ENCODE peak calls at places on chromosomes 1 and 21, in seven cellular contexts. Y is left ventricle myocardium inferior; D is neural progenitor cell; F is CD4-positive, alpha-beta T cell; Z is GM23338; E is colonic mucosa; G is IMR-90. H is an unnamed sample. For H3K27me3, the result is how much of the 10 kb centered on the place peaks cover.

GRCh38 chr1:55443175-55443933 is 228.2 kb upstream of the USP24 start:
- DNase-seq in D (no peak), Y (peak), E (peak), G (peak), F (no peak), Z (no peak), H (peak)

GRCh38 chr1:189977184-189977583 is 500.5 kb downstream of the BRINP3 start:
- DNase-seq in F (no peak), D (no peak), E (no peak), G (no peak), Z (peak), Y (no peak), H (no peak)

GRCh38 chr1:213393860-213394259 is 342.8 kb downstream of the RPS6KC1 start:
- DNase-seq in E (no peak), F (no peak), D (no peak), Y (no peak), G (no peak), Z (no peak), H (no peak)

GRCh38 chr1:211305044-211305443 is 21.6 kb upstream of the TRAF5 start:
- DNase-seq in Y (no peak), E (no peak), D (no peak), F (no peak), G (peak), Z (no peak), H (no peak)

GRCh38 chr21:28308516-28308915 is 684.2 kb downstream of the LTN1 start:
- DNase-seq in Y (no peak), D (no peak), G (peak), Z (no peak), E (no peak), F (no peak), H (no peak)

GRCh38 chr1:166145496-166145895 is 21.3 kb downstream of the FAM78B start:
- DNase-seq in Z (no peak), Y (no peak), F (no peak), E (no peak), D (no peak), G (no peak), H (no peak)

GRCh38 chr1:8541961-8542521 is 224.1 kb downstream of the SLC45A1 start:
- DNase-seq in D (no peak), F (no peak), E (no peak), G (peak), Y (no peak), Z (no peak), H (no peak)

GRCh38 chr21:44082648-44083436 is 24.4 kb upstream of the PWP2 start:
- DNase-seq in F (no peak), Y (no peak), Z (no peak), E (no peak), G (no peak), D (no peak), H (no peak)

GRCh38 chr1:231985624-231986023 is 359.0 kb downstream of the DISC1 start:
- DNase-seq in D (no peak), E (no peak), F (no peak), G (no peak), Y (no peak), Z (no peak), H (no peak)

GRCh38 chr1:65918564-65918963 is 125.9 kb downstream of the PDE4B start:
- DNase-seq in G (no peak), Z (no peak), Y (no peak), D (no peak), F (no peak), E (no peak), H (no peak)

GRCh38 chr1:113912594-113913311 is 7.6 kb downstream of the DCLRE1B start:
- DNase-seq in D (no peak), Y (peak), Z (no peak), F (no peak), G (peak), E (no peak), H (no peak)

GRCh38 chr1:114128293-114128692 is 25.4 kb downstream of the SYT6 start:
- DNase-seq in E (no peak), D (no peak), F (no peak), G (no peak), Z (no peak), Y (no peak), H (no peak)

GRCh38 chr1:168260393-168260792 is 20.3 kb upstream of the TBX19 start:
- DNase-seq in F (no peak), G (no peak), Y (no peak), E (no peak), Z (peak), D (no peak), H (no peak)

GRCh38 chr1:226482975-226483660 is 65.4 kb upstream of the STUM start:
- DNase-seq in D (peak), Y (no peak), F (no peak), E (no peak), G (no peak), Z (no peak), H (no peak)

GRCh38 chr1:116572771-116573170 is 1.9 kb upstream of the CD58 start:
- DNase-seq in D (no peak), F (no peak), E (no peak), Z (no peak), G (no peak), Y (no peak), H (no peak)
- TF ChIP-seq CTCF in D (no peak), F (no peak), E (no peak), Z (no peak), G (no peak), Y (no peak), H (no peak)

GRCh38 chr1:158122823-158123390 is 57.8 kb upstream of the CD1D start:
- DNase-seq in D (no peak), Z (no peak), E (no peak), F (no peak), G (no peak), Y (no peak), H (no peak)
- H3K27me3 ChIP-seq in D (under half), Z (under half), E (under half), F (under half), G (under half), Y (under half), H (under half)

GRCh38 chr1:204917802-204918201 is 47.1 kb downstream of the NFASC start:
- DNase-seq in Z (no peak), D (no peak), F (no peak), Y (no peak), G (no peak), E (no peak), H (no peak)

GRCh38 chr1:204920511-204920910 is 49.8 kb downstream of the NFASC start:
- DNase-seq in G (no peak), Z (peak), D (peak), Y (no peak), F (no peak), E (no peak), H (no peak)

GRCh38 chr1:204920967-204921366 is 50.3 kb downstream of the NFASC start:
- DNase-seq in F (no peak), G (no peak), Y (no peak), E (peak), D (no peak), Z (no peak), H (no peak)

DNA sequence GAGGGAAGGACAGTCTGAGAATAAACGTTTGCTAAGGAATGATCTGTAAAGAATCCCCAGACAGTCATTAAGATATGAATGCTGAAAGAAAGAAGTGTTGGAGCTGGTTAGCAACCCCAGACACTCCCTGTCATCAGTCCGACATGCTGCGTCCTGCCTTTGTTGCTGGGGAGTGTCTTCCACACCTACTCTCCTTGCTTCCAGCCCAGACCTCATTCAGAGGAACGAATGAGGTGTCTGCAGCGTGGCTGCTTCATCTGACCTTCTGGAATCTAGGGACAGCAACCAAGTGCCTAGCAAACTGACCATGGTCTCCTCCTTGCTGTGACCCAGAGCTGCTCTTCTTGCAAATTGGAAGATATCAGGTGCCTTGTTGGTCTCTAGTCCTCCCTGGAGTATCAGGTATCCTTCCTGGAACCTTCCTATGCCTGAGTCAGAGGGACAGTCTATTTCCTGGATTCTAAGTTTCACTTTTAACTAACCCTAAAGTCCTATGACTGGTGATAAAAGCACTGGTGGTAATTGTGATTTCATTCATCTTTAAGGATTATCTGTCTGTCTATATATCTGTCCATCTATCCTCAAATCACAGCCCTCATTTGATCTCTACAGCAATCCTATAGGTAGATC is 45.3 kb downstream of the NFASC start:
- DNase-seq in G (no peak), E (peak), D (no peak), Y (no peak), F (no peak), Z (no peak), H (no peak)
- H3K27ac ChIP-seq in G (no peak), E (peak), D (no peak), Y (no peak), F (no peak), Z (no peak), H (no peak)

DNA sequence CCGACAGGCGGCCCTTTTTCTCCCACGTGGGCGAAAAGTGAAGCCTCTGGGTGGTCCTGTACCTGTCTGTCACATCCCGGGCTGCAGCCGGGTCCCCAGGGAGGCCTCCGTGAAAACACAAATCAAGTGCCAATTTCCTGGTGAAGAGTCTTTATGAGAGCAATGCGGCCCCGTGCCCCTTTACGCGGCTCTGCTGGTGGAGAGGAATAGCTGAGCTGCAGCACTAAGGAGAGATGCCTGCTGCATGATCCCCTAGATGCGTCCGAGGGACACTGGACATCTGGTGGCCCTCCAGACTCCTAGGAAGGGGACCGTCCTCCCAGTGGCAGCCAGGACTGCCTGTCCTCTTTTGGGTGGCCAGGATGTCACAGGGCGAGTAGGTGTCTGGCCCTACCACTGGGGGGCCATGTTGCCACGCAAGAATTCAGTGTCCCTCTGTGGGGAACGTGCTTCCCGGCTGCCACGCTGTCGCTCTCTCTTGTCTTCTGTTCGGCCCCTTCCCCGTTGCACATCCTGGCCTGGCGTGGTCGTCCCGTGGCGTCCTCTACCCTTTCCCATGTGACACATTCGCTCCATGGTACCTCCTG is 38.7 kb downstream of the COL18A1 start:
- DNase-seq in F (no peak), G (no peak), E (no peak), D (no peak), Y (no peak), Z (no peak), H (peak)
- TF ChIP-seq CTCF in F (no peak), G (peak), E (no peak), D (no peak), Y (no peak), Z (no peak), H (no peak)

GRCh38 chr1:47876587-47876963 is 120.6 kb downstream of the TRABD2B start:
- DNase-seq in D (no peak), G (no peak), Y (no peak), Z (no peak), F (no peak), E (no peak), H (no peak)
- H3K27me3 ChIP-seq in D (under half), G (under half), Y (under half), Z (under half), F (under half), E (under half), H (under half)

DNA sequence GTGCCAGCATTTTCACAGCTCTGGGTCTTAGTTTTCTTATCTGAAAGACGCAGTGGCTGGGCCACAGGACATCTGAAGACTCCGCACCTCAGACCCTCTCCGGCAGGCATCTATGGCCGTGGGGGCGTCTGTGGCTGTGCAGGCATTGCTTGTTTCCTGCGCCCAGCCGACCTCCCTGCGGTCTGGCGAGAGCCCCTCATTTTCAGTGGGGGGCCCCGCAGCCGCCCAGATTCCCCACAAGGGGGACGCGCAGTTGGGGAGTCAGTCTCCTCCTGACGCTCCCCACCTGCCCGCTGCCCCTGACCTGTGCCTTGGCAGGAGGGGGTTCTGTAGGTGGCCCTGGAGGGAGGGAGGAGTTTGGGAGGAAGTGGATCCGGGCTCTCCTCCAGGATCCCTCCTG is 3.5 kb upstream of the TFF1 start:
- DNase-seq in F (no peak), E (no peak), Y (no peak), G (no peak), D (peak), Z (peak), H (no peak)
- H3K27ac ChIP-seq in F (no peak), E (no peak), Y (no peak), G (no peak), D (no peak), Z (no peak), H (no peak)

DNA sequence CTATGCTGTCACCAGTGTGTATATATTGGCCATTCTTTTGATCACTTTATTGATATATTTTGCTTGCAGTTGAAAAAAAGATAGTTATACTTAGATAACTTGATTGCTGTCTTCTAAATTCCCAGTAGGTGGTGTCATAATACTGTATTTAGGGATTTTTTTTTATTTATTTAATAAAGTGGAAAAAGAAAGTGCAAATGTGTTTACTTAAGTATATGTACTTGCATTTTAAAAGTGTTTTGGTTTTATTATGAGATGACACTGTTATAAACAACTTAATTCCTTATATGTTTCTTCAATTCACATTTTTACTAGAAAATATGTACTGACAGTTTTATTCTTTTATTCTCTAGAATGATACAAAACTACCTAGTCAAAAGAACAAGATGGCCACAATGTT is 164.8 kb downstream of the USP25 start:
- DNase-seq in G (peak), F (no peak), E (no peak), Y (no peak), D (no peak), Z (no peak), H (no peak)
- TF ChIP-seq CTCF in G (peak), F (no peak), E (peak), Y (peak), D (peak), Z (peak), H (no peak)

GRCh38 chr1:47725000-47725731 is 272.0 kb downstream of the TRABD2B start:
- DNase-seq in D (peak), E (peak), Y (no peak), G (no peak), Z (peak), F (no peak), H (no peak)

GRCh38 chr1:47724427-47724999 is 272.7 kb downstream of the TRABD2B start:
- DNase-seq in Z (no peak), D (no peak), Y (no peak), G (no peak), E (peak), F (no peak), H (no peak)

GRCh38 chr1:47727051-47727708 is 270.0 kb downstream of the TRABD2B start:
- DNase-seq in F (no peak), E (peak), D (no peak), Y (no peak), Z (no peak), G (no peak), H (no peak)

GRCh38 chr1:47726496-47726855 is 270.7 kb downstream of the TRABD2B start:
- DNase-seq in G (no peak), Z (no peak), Y (no peak), E (no peak), D (no peak), F (no peak), H (no peak)

DNA sequence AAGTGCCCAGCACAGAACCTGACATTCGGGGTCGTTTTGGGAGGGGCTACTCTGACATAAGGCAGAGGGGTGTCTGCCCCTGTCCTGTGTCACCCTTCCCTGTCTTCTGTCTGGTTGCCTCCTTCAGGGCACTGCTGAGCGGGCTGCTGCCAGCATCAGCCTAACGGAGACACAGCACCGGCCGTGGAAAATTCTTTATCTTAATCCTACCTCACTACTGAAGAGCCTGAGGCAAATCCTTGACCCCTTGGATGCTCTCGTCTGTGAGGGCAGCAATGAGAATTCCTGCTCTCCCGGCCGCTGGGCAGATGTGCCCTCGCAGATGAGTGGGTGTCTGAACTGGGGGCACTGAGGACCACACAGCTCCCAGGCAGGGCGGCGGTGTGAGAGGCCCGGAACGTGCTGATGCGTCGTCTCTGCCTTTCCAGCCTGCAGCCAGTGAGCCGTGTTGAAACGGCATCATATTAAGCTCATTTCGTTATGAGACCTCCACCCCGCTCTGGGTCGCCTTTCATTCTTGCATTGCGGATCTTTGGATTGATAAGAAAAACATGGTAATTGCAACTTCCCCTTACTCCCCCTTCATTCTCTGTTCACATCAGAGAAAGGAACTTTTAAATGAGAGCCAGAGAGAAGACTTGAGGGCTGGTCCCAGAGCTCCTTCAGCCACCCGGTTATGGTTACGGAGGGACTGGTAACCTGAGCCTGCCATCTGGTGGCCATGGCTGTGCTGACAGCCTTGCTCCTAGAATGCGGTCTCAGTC is 271.3 kb downstream of the TRABD2B start:
- DNase-seq in D (peak), Z (peak), G (peak), Y (peak), F (peak), E (peak), H (peak)
- H3K27me3 ChIP-seq in D (half or more), Z (under half), G (under half), Y (half or more), F (half or more), E (under half), H (under half)

DNA sequence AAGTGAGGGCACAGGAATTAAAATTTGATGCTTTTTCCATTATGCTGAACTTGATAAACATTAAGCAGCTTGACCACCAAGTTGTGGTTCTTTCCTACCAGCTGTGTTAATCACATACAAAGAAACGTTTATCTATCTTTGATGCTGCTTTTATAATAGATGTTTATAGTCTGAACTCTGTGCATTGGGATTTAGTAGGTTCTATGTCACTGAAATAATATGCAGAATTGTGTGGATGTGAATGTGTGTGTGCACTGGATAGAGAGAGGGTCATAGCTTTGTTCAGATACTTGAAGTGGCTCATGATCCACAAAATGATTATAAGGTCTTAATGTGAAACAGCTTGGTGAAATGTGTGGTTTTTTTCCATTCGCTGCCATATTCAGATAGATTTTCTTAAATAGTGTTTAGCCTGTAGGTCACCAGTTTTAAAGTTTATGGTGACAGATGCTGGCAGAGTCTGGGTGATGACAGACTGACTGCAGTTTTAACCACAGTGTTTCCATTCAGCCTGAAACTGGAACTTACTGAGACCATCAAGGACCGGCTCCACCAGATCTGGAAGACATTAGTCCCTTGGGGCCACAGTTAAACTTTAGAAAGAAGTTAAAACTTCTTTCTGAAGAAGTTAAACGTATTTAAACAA is 10.2 kb downstream of the DDI2 start:
- DNase-seq in Y (no peak), E (no peak), Z (no peak), G (peak), F (no peak), D (no peak), H (no peak)
- H3K27ac ChIP-seq in Y (peak), E (no peak), Z (peak), G (no peak), F (no peak), D (no peak), H (no peak)

H was measured in pancreas.